ENCODE peak calls at places on chromosomes 1 and 21, in six cellular contexts. K is HTR-8/SVneo; C is astrocyte of the spinal cord; Y is transverse colon; J is G401; E is activated CD4-positive, alpha-beta T cell treated with anti-CD3 and anti-CD28 coated beads, Interleukin-2, amount 10 ng/mL, durations not matched to agents 7 days and 5 days. G is an unnamed sample.

GRCh38 chr21:34669149-34669879 is 520 bp downstream of the CLIC6 start:
- DNase-seq in K (no peak), C (no peak), Y (peak; percentile 23), J (no peak), E (no peak), G (no peak)

GRCh38 chr1:235327559-235328270 is at the start of gene ARID4B:
- DNase-seq in K (no peak), C (no peak), Y (no peak), J (no peak), E (no peak), G (no peak)

GRCh38 chr1:29269356-29269755 is 33.0 kb downstream of the PTPRU start:
- DNase-seq in K (no peak), C (no peak), Y (no peak), J (no peak), E (no peak), G (no peak)

GRCh38 chr1:6651889-6652288 is 27.2 kb downstream of the THAP3 start:
- DNase-seq in K (no peak), C (no peak), Y (no peak), J (no peak), E (no peak), G (no peak)

GRCh38 chr1:30759718-30760281 is 2.2 kb upstream of the LAPTM5 start:
- DNase-seq in K (no peak), C (no peak), Y (peak; percentile 46), J (no peak), E (peak; percentile 73), G (no peak)

GRCh38 chr1:87182611-87183010 is 146.1 kb upstream of the LMO4 start:
- DNase-seq in K (peak; percentile 10), C (no peak), Y (no peak), J (no peak), E (no peak), G (no peak)

GRCh38 chr21:25421327-25422028 is 185.8 kb downstream of the MRPL39 start:
- DNase-seq in K (peak; percentile 20), C (peak; percentile 54), Y (peak; percentile 36), J (no peak), E (peak; percentile 74), G (peak; percentile 68)

GRCh38 chr1:216221260-216221700 is 202.0 kb downstream of the USH2A start:
- DNase-seq in K (peak; percentile 56), C (peak; percentile 87), Y (peak; percentile 10), J (peak; percentile 76), E (peak; percentile 37), G (peak; percentile 86)

GRCh38 chr21:36835383-36835795 is 131.1 kb downstream of the HLCS start:
- DNase-seq in K (peak; percentile 26), C (no peak), Y (peak; percentile 79), J (peak; percentile 50), E (no peak), G (no peak)

GRCh38 chr1:239989990-239990389 is 101.7 kb upstream of the FMN2 start:
- DNase-seq in K (no peak), C (no peak), Y (no peak), J (no peak), E (no peak), G (no peak)

G was measured in IMR-90.